ENCODE peak calls at places on chromosomes 13 and 19, in nine cellular contexts. K is mammary epithelial cell, A is stomach, N is NB4, V is SK-N-SH, T is fibroblast of lung, Z is retinal pigment epithelial cell, L is cardiac fibroblast, I is fibroblast of mammary gland. X is an unnamed sample.

GRCh38 chr19:49921871-49922755 is 6.9 kb upstream of the ATF5 start:
- DNase-seq in K (peak), A (no peak), N (peak), V (no peak), T (peak), Z (no peak), L (peak), I (peak), X (no peak)

GRCh38 chr13:106532111-106532929 is 3.1 kb downstream of the EFNB2 start:
- DNase-seq in K (peak), A (no peak), N (no peak), V (peak), T (peak), Z (no peak), L (peak), I (peak), X (no peak)

GRCh38 chr19:34208485-34208884 is 36.2 kb downstream of the LSM14A start:
- DNase-seq in K (no peak), A (no peak), N (no peak), V (no peak), T (no peak), Z (no peak), L (no peak), I (no peak), X (no peak)

GRCh38 chr13:42996584-42996983 is 4.5 kb upstream of the EPSTI1 start:
- DNase-seq in K (peak), A (no peak), N (peak), V (no peak), T (peak), Z (no peak), L (peak), I (peak), X (no peak)

GRCh38 chr19:19628499-19629134 is 597 bp upstream of the LPAR2 start:
- DNase-seq in K (peak), A (peak), N (peak), V (peak), T (peak), Z (peak), L (peak), I (peak), X (no peak)

GRCh38 chr19:31144471-31144870 is 204.8 kb downstream of the TSHZ3 start:
- DNase-seq in K (no peak), A (no peak), N (no peak), V (no peak), T (no peak), Z (no peak), L (no peak), I (no peak), X (no peak)

GRCh38 chr13:79451500-79451962 is 29.4 kb upstream of the NDFIP2 start:
- DNase-seq in K (peak), A (no peak), N (peak), V (peak), T (peak), Z (peak), L (peak), I (peak), X (peak)

GRCh38 chr13:42549555-42549941 is 24.4 kb upstream of the TNFSF11 start:
- DNase-seq in K (no peak), A (no peak), N (no peak), V (no peak), T (no peak), Z (no peak), L (no peak), I (no peak), X (no peak)

GRCh38 chr13:22801402-22802003 is 379.3 kb upstream of the SGCG start:
- DNase-seq in K (no peak), A (no peak), N (peak), V (no peak), T (no peak), Z (no peak), L (peak), I (peak), X (no peak)

GRCh38 chr19:4119763-4120162 is 4.2 kb downstream of the MAP2K2 start:
- DNase-seq in K (no peak), A (no peak), N (no peak), V (peak), T (no peak), Z (no peak), L (no peak), I (no peak), X (no peak)

GRCh38 chr19:51024924-51025323 is 1.5 kb downstream of the KLK11 start:
- DNase-seq in K (no peak), A (no peak), N (no peak), V (no peak), T (no peak), Z (no peak), L (no peak), I (no peak), X (no peak)

GRCh38 chr13:75760182-75760981 is 124.3 kb downstream of the LMO7 start:
- DNase-seq in K (peak), A (peak), N (no peak), V (no peak), T (peak), Z (no peak), L (peak), I (peak), X (no peak)

GRCh38 chr19:46958542-46958941 is 61.1 kb upstream of the NPAS1 start:
- DNase-seq in K (no peak), A (no peak), N (peak), V (peak), T (peak), Z (no peak), L (peak), I (peak), X (no peak)

GRCh38 chr13:106277483-106278154 is 257.8 kb downstream of the EFNB2 start:
- DNase-seq in K (no peak), A (no peak), N (no peak), V (no peak), T (no peak), Z (peak), L (no peak), I (no peak), X (no peak)

GRCh38 chr13:71087006-71087405 is 780.0 kb downstream of the DACH1 start:
- DNase-seq in K (no peak), A (no peak), N (no peak), V (no peak), T (no peak), Z (no peak), L (no peak), I (no peak), X (no peak)

GRCh38 chr19:35349614-35350521 is 2.2 kb downstream of the FFAR1 start:
- DNase-seq in K (no peak), A (no peak), N (no peak), V (no peak), T (no peak), Z (no peak), L (no peak), I (no peak), X (no peak)

GRCh38 chr19:18860725-18861124 is 29.0 kb downstream of the UPF1 start:
- DNase-seq in K (no peak), A (no peak), N (no peak), V (no peak), T (no peak), Z (no peak), L (no peak), I (no peak), X (no peak)

GRCh38 chr19:41531438-41532311 is 44.3 kb upstream of the CEACAM21 start:
- DNase-seq in K (peak), A (peak), N (peak), V (no peak), T (peak), Z (no peak), L (peak), I (peak), X (no peak)
- H3K4me3 ChIP-seq in K (no peak), A (peak), N (peak), V (no peak), T (no peak), Z (no peak), L (peak), I (no peak), X (no peak)

GRCh38 chr19:48780684-48781391 is 25.5 kb downstream of the FGF21 start:
- DNase-seq in K (no peak), A (peak), N (peak), V (no peak), T (peak), Z (no peak), L (peak), I (peak), X (no peak)
- TF ChIP-seq CTCF in K (no peak), A (no peak), N (no peak), V (no peak), T (no peak), Z (no peak), L (no peak), I (no peak), X (no peak)

DNA sequence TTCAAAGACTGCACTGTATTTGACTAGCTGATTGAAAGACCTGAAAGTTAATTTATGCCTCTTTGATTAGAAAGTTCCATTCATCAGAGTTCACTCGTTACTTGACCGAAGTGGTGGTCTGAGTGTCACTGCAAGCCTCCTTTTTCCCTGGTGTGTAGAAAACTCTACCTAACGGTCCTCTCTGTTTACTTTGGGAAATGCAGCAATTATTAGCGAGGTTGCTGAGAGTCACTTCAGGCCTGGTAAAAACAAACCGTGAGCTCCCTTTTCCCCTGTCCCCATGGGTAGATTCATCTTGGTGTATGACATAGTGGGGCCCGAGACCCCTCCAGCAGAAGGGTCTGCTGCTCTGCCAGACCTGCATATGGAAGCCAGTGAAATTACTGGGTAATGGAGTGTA is 126.8 kb upstream of the RNF113B start:
- DNase-seq in K (no peak), A (no peak), N (no peak), V (no peak), T (no peak), Z (no peak), L (no peak), I (no peak), X (no peak)
- H3K4me3 ChIP-seq in K (no peak), A (no peak), N (no peak), V (no peak), T (no peak), Z (no peak), L (no peak), I (no peak), X (no peak)

DNA sequence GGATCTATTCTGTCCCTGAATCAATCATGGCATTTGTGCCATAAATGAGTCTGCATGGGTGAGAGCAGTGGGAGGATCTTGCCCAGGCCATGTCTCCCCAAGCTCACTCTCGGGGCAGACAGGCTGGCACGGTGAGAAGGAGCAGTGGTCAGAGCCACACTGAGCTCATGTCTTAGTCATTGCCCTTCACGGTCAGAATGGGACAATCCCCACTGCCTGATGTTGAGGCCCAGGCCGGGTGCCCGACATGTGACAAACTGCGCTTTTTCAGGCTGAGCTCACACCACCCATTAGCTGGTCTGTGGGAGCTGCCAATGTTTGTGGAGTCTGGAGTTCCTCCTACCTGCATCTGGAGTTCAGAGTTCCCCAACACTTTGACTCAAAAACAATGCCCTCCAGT is 481.9 kb downstream of the COG6 start:
- DNase-seq in K (no peak), A (no peak), N (no peak), V (no peak), T (no peak), Z (no peak), L (no peak), I (no peak), X (no peak)
- TF ChIP-seq CTCF in K (no peak), A (no peak), N (no peak), V (no peak), T (no peak), Z (no peak), L (no peak), I (no peak), X (no peak)

GRCh38 chr19:2945575-2946184 is 909 bp upstream of the ZNF77 start:
- DNase-seq in K (no peak), A (no peak), N (no peak), V (no peak), T (no peak), Z (no peak), L (no peak), I (no peak), X (no peak)

GRCh38 chr19:2944775-2945574 is at the start of gene ZNF77:
- DNase-seq in K (peak), A (peak), N (peak), V (peak), T (peak), Z (peak), L (peak), I (peak), X (peak)

GRCh38 chr19:2944403-2944774 is 382 bp downstream of the ZNF77 start:
- DNase-seq in K (no peak), A (no peak), N (no peak), V (no peak), T (no peak), Z (no peak), L (no peak), I (no peak), X (no peak)

GRCh38 chr19:2942928-2943640 is 1.7 kb downstream of the ZNF77 start:
- DNase-seq in K (no peak), A (no peak), N (peak), V (no peak), T (no peak), Z (no peak), L (no peak), I (no peak), X (no peak)
- H3K4me3 ChIP-seq in K (no peak), A (no peak), N (peak), V (no peak), T (no peak), Z (no peak), L (no peak), I (no peak), X (no peak)

GRCh38 chr13:64052526-64052925 is 2636.9 kb upstream of the PCDH20 start:
- DNase-seq in K (no peak), A (no peak), N (no peak), V (no peak), T (no peak), Z (no peak), L (no peak), I (no peak), X (no peak)
- TF ChIP-seq CTCF in K (no peak), A (no peak), N (no peak), V (no peak), T (no peak), Z (no peak), L (no peak), I (no peak), X (no peak)